ENCODE peak calls at places on chromosomes 7 and 10, in seven cellular contexts. I is GM12864, N is kidney, J is cardiac fibroblast, Y is left ventricle myocardium inferior, L is neural progenitor cell, T is K562. E is an unnamed sample.

GRCh38 chr10:122152544-122152943 is 118.6 kb upstream of the BTBD16 start:
- DNase-seq in I (no peak), N (no peak), J (peak; percentile 93), Y (peak; percentile 89), L (no peak), T (no peak), E (no peak)

GRCh38 chr7:128259131-128260056 is 18.3 kb downstream of the LEP start:
- DNase-seq in I (no peak), N (no peak), J (peak; percentile 46), Y (no peak), L (no peak), T (no peak), E (peak; percentile 66)

GRCh38 chr10:70300908-70301597 is 17.2 kb upstream of the NPFFR1 start:
- DNase-seq in I (no peak), N (no peak), J (no peak), Y (no peak), L (no peak), T (no peak), E (no peak)

GRCh38 chr7:127930341-127931328 is 100.6 kb downstream of the LRRC4 start:
- DNase-seq in I (peak; percentile 41), N (no peak), J (no peak), Y (no peak), L (no peak), T (no peak), E (no peak)

GRCh38 chr10:77641788-77642397 is 4.3 kb upstream of the KCNMA1 start:
- DNase-seq in I (no peak), N (no peak), J (peak; percentile 84), Y (no peak), L (peak; percentile 87), T (peak; percentile 73), E (no peak)

GRCh38 chr7:35647171-35647574 is 47.8 kb downstream of the HERPUD2 start:
- DNase-seq in I (no peak), N (no peak), J (peak; percentile 52), Y (no peak), L (peak; percentile 74), T (peak; percentile 67), E (no peak)

GRCh38 chr7:136869006-136869961 is 832 bp downstream of the CHRM2 start:
- DNase-seq in I (no peak), N (peak; percentile 68), J (no peak), Y (peak; percentile 26), L (peak; percentile 64), T (no peak), E (peak; percentile 19)

GRCh38 chr7:101614939-101615302 is 14.2 kb downstream of the MYL10 start:
- DNase-seq in I (no peak), N (no peak), J (peak; percentile 26), Y (no peak), L (no peak), T (no peak), E (no peak)

GRCh38 chr10:108050626-108051025 is 886.1 kb upstream of the SORCS1 start:
- DNase-seq in I (no peak), N (no peak), J (no peak), Y (no peak), L (no peak), T (no peak), E (no peak)

GRCh38 chr7:27133409-27134157 is 3.0 kb upstream of the HOXA4 start:
- DNase-seq in I (no peak), N (no peak), J (no peak), Y (no peak), L (no peak), T (no peak), E (peak; percentile 68)

GRCh38 chr10:74040200-74041126 is 42.5 kb downstream of the VCL start:
- DNase-seq in I (no peak), N (no peak), J (no peak), Y (no peak), L (no peak), T (no peak), E (no peak)

GRCh38 chr10:3668276-3668960 is 116.6 kb downstream of the KLF6 start:
- DNase-seq in I (no peak), N (peak; percentile 79), J (peak; percentile 94), Y (no peak), L (peak; percentile 48), T (peak; percentile 81), E (peak; percentile 76)

GRCh38 chr10:91635401-91636400 is 2.8 kb upstream of the PPP1R3C start:
- DNase-seq in I (peak; percentile 4), N (no peak), J (peak; percentile 89), Y (no peak), L (peak; percentile 70), T (peak; percentile 62), E (no peak)

GRCh38 chr10:114520453-114520852 is 116.2 kb upstream of the AFAP1L2 start:
- DNase-seq in I (no peak), N (no peak), J (peak; percentile 72), Y (no peak), L (no peak), T (no peak), E (no peak)

GRCh38 chr10:67477868-67478267 is 218.1 kb downstream of the CTNNA3 start:
- DNase-seq in I (no peak), N (no peak), J (no peak), Y (no peak), L (no peak), T (no peak), E (no peak)

GRCh38 chr7:28630350-28630749 is 218.0 kb downstream of the CREB5 start:
- DNase-seq in I (no peak), N (no peak), J (no peak), Y (no peak), L (no peak), T (no peak), E (no peak)

GRCh38 chr7:28626629-28627262 is 214.4 kb downstream of the CREB5 start:
- DNase-seq in I (no peak), N (no peak), J (peak; percentile 56), Y (no peak), L (peak; percentile 60), T (peak; percentile 54), E (no peak)

GRCh38 chr7:28627263-28627653 is 214.9 kb downstream of the CREB5 start:
- DNase-seq in I (no peak), N (no peak), J (no peak), Y (no peak), L (no peak), T (no peak), E (no peak)

GRCh38 chr7:28627869-28628268 is 215.6 kb downstream of the CREB5 start:
- DNase-seq in I (no peak), N (no peak), J (no peak), Y (no peak), L (no peak), T (no peak), E (no peak)

GRCh38 chr7:28629216-28629848 is 217.0 kb downstream of the CREB5 start:
- DNase-seq in I (no peak), N (no peak), J (peak; percentile 12), Y (peak; percentile 44), L (no peak), T (no peak), E (peak; percentile 13)
- H3K4me3 ChIP-seq in I (no peak overlapping the region), N (no peak overlapping the region), J (no peak overlapping the region), Y (no peak overlapping the region), L (no peak overlapping the region), T (no peak overlapping the region), E (no peak overlapping the region)

GRCh38 chr7:134618756-134619530 is 27.7 kb upstream of the BPGM start:
- DNase-seq in I (no peak), N (no peak), J (peak; percentile 56), Y (no peak), L (no peak), T (no peak), E (no peak)

GRCh38 chr7:134622303-134622995 is 24.2 kb upstream of the BPGM start:
- DNase-seq in I (no peak), N (no peak), J (no peak), Y (no peak), L (no peak), T (no peak), E (no peak)

GRCh38 chr7:134623193-134623592 is 23.5 kb upstream of the BPGM start:
- DNase-seq in I (no peak), N (no peak), J (no peak), Y (no peak), L (no peak), T (no peak), E (no peak)

GRCh38 chr7:134616611-134617010 is 30.0 kb upstream of the BPGM start:
- DNase-seq in I (no peak), N (no peak), J (no peak), Y (no peak), L (no peak), T (no peak), E (no peak)

DNA sequence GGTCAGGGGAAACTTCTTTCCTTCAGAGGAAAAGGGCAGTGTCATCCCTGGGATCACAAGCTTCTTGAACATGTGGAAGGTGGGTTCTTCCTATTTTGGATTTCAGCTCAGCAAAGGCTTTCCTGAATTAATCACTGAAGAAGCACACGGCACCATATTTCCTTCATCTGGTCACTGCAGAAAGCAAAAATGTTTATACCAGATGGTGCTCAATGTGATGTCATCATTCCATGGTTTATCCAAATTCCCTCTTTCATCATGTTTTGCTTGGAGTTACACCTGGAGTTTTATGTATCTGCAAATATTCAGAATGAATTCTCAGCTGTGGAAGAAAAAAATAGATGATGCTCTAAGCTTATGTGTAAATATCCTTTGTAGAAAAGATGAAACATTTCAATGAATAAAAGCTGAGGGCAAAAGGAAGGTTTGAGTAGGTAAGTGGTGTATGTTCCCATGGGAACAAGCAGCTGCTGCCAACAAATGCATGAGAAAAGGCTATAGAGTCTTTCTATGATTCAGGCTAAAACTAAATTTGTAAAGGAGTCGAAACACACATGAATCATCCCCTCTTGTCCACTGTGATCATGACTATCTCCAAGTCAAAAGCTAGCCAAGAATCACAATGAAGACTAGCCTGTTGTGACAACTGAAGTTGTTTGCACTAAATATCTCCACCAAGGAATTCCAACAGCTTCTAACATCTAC is 26.9 kb upstream of the BPGM start:
- DNase-seq in I (no peak), N (no peak), J (peak; percentile 86), Y (no peak), L (no peak), T (no peak), E (no peak)
- H3K4me3 ChIP-seq in I (no peak overlapping the region), N (no peak overlapping the region), J (no peak overlapping the region), Y (no peak overlapping the region), L (no peak overlapping the region), T (no peak overlapping the region), E (no peak overlapping the region)

GRCh38 chr7:99557196-99557607 is 1.2 kb upstream of the ZNF655 start:
- DNase-seq in I (no peak), N (no peak), J (no peak), Y (no peak), L (peak; percentile 16), T (no peak), E (no peak)
- H3K4me3 ChIP-seq in I (peak overlapping the region; percentile 99), N (peak overlapping the region; percentile 87), J (peak overlapping the region; percentile 86), Y (peak overlapping the region; percentile 98), L (peak overlapping the region; percentile 95), T (peak overlapping the region; percentile 88), E (no peak overlapping the region)

GRCh38 chr7:1060315-1061080 is 16.2 kb downstream of the GPR146 start:
- DNase-seq in I (no peak), N (peak; percentile 85), J (no peak), Y (peak; percentile 61), L (peak; percentile 46), T (no peak), E (peak; percentile 48)

GRCh38 chr7:1061180-1061579 is 16.8 kb downstream of the GPR146 start:
- DNase-seq in I (no peak), N (peak; percentile 73), J (no peak), Y (no peak), L (no peak), T (no peak), E (no peak)

GRCh38 chr7:1063361-1063760 is 19.0 kb downstream of the GPR146 start:
- DNase-seq in I (no peak), N (no peak), J (no peak), Y (no peak), L (no peak), T (no peak), E (no peak)

GRCh38 chr7:1064581-1064980 is 20.2 kb downstream of the GPR146 start:
- DNase-seq in I (no peak), N (no peak), J (no peak), Y (no peak), L (no peak), T (no peak), E (no peak)

GRCh38 chr7:1062296-1063294 is 18.2 kb downstream of the GPR146 start:
- DNase-seq in I (peak; percentile 77), N (peak; percentile 1), J (no peak), Y (no peak), L (no peak), T (no peak), E (no peak)
- H3K4me3 ChIP-seq in I (no peak overlapping the region), N (no peak overlapping the region), J (no peak overlapping the region), Y (no peak overlapping the region), L (no peak overlapping the region), T (no peak overlapping the region), E (no peak overlapping the region)